ENCODE peak calls at places on chromosomes 1 and 21, in four cellular contexts. V, C, D and H are unnamed samples.

GRCh38 chr1:230047114-230047865 is 19.7 kb upstream of the GALNT2 start:
- DNase-seq in V (no peak), C (no peak), D (no peak), H (peak)

GRCh38 chr1:107871687-107872086 is 93.3 kb downstream of the VAV3 start:
- DNase-seq in V (no peak), C (no peak), D (no peak), H (no peak)

GRCh38 chr1:12434174-12434573 is 183.8 kb downstream of the DHRS3 start:
- DNase-seq in V (peak), C (no peak), D (no peak), H (no peak)

GRCh38 chr1:240965581-240966091 is 353.7 kb upstream of the GREM2 start:
- DNase-seq in V (no peak), C (no peak), D (no peak), H (no peak)

GRCh38 chr1:42930178-42931107 is 28.2 kb downstream of the SLC2A1 start:
- DNase-seq in V (no peak), C (no peak), D (no peak), H (no peak)

GRCh38 chr1:63004868-63005267 is 220.9 kb downstream of the ATG4C start:
- DNase-seq in V (no peak), C (peak), D (peak), H (peak)

GRCh38 chr1:234649432-234650081 is 39.6 kb upstream of the IRF2BP2 start:
- DNase-seq in V (no peak), C (no peak), D (no peak), H (no peak)

GRCh38 chr1:156493154-156493631 is 7.4 kb downstream of the MEF2D start:
- DNase-seq in V (no peak), C (no peak), D (no peak), H (no peak)

GRCh38 chr1:205976036-205976435 is 27.2 kb downstream of the RAB7B start:
- DNase-seq in V (no peak), C (no peak), D (no peak), H (no peak)

GRCh38 chr1:40708750-40709099 is 17.2 kb downstream of the NFYC start:
- DNase-seq in V (peak), C (peak), D (peak), H (no peak)

GRCh38 chr21:21631961-21632360 is 633.8 kb downstream of the NCAM2 start:
- DNase-seq in V (no peak), C (no peak), D (no peak), H (no peak)

GRCh38 chr1:203768158-203768725 is 3.3 kb downstream of the LAX1 start:
- DNase-seq in V (no peak), C (no peak), D (no peak), H (no peak)

GRCh38 chr1:18414872-18415447 is 65.8 kb upstream of the KLHDC7A start:
- DNase-seq in V (peak), C (no peak), D (no peak), H (no peak)

GRCh38 chr21:33058468-33059318 is 11.2 kb upstream of the OLIG1 start:
- DNase-seq in V (no peak), C (no peak), D (no peak), H (no peak)

GRCh38 chr1:15028117-15028516 is 125.4 kb upstream of the TMEM51 start:
- DNase-seq in V (no peak), C (no peak), D (no peak), H (no peak)

GRCh38 chr1:30693820-30694219 is 29.6 kb downstream of the MATN1 start:
- DNase-seq in V (no peak), C (no peak), D (no peak), H (no peak)

GRCh38 chr21:21612446-21612845 is 614.2 kb downstream of the NCAM2 start:
- DNase-seq in V (no peak), C (no peak), D (no peak), H (no peak)

GRCh38 chr1:12618661-12619395 is 818 bp upstream of the DHRS3 start:
- DNase-seq in V (peak), C (peak), D (peak), H (peak)

GRCh38 chr1:162982364-162982763 is 86.8 kb upstream of the RGS4 start:
- DNase-seq in V (no peak), C (no peak), D (no peak), H (no peak)

GRCh38 chr1:58852731-58853485 is 69.1 kb upstream of the JUN start:
- DNase-seq in V (no peak), C (no peak), D (no peak), H (peak)

GRCh38 chr1:185912504-185912903 is 178.3 kb downstream of the HMCN1 start:
- DNase-seq in V (no peak), C (no peak), D (no peak), H (peak)

GRCh38 chr1:156090822-156091188 is 8.5 kb upstream of the MEX3A start:
- DNase-seq in V (peak), C (peak), D (peak), H (peak)

GRCh38 chr21:34626131-34626530 is 11.2 kb upstream of the RCAN1 start:
- DNase-seq in V (no peak), C (no peak), D (no peak), H (no peak)

GRCh38 chr1:2627746-2628145 is 5.1 kb downstream of the MMEL1 start:
- DNase-seq in V (no peak), C (no peak), D (no peak), H (no peak)

DNA sequence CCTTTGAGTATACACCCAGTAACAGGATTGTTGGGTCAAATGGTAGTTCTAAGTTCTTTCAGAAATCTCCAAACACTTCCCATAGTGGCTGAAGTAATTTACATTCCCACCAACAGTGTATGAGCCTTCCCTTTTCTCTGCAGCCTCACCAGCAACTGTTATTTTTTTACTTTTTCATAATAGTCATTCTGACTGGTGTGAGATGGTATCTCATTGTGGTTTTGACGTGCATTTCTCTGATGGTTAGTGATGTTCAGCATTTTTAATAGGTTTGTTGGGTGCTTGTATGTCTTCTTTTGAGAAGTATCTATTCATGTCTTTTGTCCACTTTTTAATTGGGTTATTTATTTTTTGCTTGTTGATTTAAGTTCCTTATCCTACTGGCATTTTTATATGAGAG is 26.4 kb upstream of the LAMC1 start:
- DNase-seq in V (no peak), C (no peak), D (no peak), H (no peak)
- TF ChIP-seq FOXJ3 in V (no peak), C (no peak), D (no peak), H (no peak)

DNA sequence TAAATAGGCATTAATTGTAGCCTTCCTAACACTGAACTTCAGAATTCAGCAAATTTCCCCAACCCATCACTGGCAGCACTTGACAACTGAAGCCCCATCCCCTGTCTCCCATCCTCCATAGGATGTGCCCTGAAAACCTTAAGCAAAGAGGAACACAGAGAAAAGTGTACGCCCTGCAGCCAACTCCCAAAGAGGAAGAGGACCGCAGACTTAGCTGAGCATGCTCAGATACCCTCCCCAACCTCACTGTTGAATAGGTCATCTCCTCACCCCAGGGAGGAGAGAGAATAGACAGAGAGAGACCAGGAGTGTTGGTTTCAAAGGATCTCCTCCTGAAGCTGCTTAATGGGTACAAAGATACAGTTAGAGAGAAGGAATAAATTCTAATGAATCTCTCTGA is 50.5 kb downstream of the CD2 start:
- DNase-seq in V (no peak), C (no peak), D (no peak), H (no peak)
- TF ChIP-seq MAX in V (no peak), C (no peak), D (no peak), H (no peak)

GRCh38 chr1:27343639-27344025 is 1.8 kb downstream of the SYTL1 start:
- DNase-seq in V (no peak), C (no peak), D (no peak), H (no peak)

GRCh38 chr1:27342391-27342777 is 562 bp downstream of the SYTL1 start:
- DNase-seq in V (no peak), C (no peak), D (no peak), H (no peak)

GRCh38 chr1:27342778-27343638 is 1.2 kb downstream of the SYTL1 start:
- DNase-seq in V (peak), C (peak), D (no peak), H (peak)

GRCh38 chr1:27339213-27339612 is 2.6 kb upstream of the SYTL1 start:
- DNase-seq in V (no peak), C (no peak), D (no peak), H (no peak)

GRCh38 chr1:27341525-27342252 is at the start of gene SYTL1:
- DNase-seq in V (peak), C (peak), D (peak), H (peak)
- TF ChIP-seq FOXJ3 in V (no peak), C (peak), D (no peak), H (no peak)

GRCh38 chr1:88655685-88656299 is 28.3 kb upstream of the PKN2 start:
- DNase-seq in V (peak), C (peak), D (peak), H (no peak)
- TF ChIP-seq MAX in V (no peak), C (no peak), D (no peak), H (no peak)

GRCh38 chr1:1348420-1349255 is 580 bp downstream of the DVL1 start:
- DNase-seq in V (peak), C (no peak), D (peak), H (no peak)

GRCh38 chr1:1347026-1347595 is 2.1 kb downstream of the DVL1 start:
- DNase-seq in V (no peak), C (no peak), D (no peak), H (no peak)

GRCh38 chr1:1346501-1346890 is 2.7 kb downstream of the DVL1 start:
- DNase-seq in V (no peak), C (no peak), D (no peak), H (no peak)

GRCh38 chr1:1349256-1350012 is at the start of gene DVL1:
- DNase-seq in V (peak), C (no peak), D (peak), H (peak)

DNA sequence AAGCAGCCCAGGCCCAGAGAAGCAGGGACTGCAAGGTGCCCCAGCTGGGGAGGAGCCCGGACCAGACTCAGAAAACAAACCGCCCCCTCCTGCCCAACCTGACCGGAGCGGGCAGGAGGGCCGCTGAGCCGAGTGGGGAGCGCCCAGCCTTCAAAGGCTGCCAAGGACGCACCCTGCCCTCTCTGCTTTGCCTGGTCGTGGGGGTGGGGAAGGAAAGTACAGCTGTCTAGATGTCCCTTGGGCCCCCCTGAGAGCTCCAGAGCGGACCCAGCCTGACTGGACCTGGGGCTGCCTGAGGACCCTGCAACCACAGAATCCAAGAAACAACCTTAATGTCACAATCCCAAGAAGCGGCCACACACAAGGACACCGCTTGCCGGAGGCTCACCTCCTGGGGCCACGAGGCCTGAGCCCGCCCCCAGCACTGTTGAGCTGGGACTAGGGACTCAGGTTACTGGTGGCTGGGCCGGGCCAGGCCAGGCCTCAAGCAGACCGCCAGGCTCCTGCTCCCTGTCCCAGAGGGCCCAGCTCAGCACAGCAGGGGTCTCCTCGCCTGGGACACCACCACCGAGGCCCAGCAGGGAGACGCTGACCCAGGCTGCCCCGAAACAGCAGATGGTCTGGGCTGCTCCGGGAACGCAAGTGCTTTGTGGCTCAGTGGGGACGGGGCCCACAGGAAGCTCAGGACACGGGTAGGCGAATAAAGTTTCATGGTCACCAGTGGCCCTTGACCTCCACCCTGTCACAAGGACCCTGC is 1.4 kb downstream of the DVL1 start:
- DNase-seq in V (peak), C (peak), D (no peak), H (peak)
- TF ChIP-seq FOXJ3 in V (no peak), C (no peak), D (no peak), H (no peak)

GRCh38 chr1:158179301-158180041 is 1.2 kb upstream of the CD1D start:
- DNase-seq in V (no peak), C (no peak), D (no peak), H (no peak)
- TF ChIP-seq MAX in V (no peak), C (no peak), D (no peak), H (no peak)

GRCh38 chr1:33986389-33987095 is 122.7 kb downstream of the HMGB4 start:
- DNase-seq in V (no peak), C (no peak), D (no peak), H (no peak)

GRCh38 chr1:33988161-33988560 is 124.3 kb downstream of the HMGB4 start:
- DNase-seq in V (no peak), C (no peak), D (no peak), H (no peak)

GRCh38 chr1:33985656-33986055 is 121.8 kb downstream of the HMGB4 start:
- DNase-seq in V (no peak), C (peak), D (no peak), H (no peak)

GRCh38 chr1:33982419-33982818 is 118.5 kb downstream of the HMGB4 start:
- DNase-seq in V (no peak), C (no peak), D (no peak), H (no peak)

DNA sequence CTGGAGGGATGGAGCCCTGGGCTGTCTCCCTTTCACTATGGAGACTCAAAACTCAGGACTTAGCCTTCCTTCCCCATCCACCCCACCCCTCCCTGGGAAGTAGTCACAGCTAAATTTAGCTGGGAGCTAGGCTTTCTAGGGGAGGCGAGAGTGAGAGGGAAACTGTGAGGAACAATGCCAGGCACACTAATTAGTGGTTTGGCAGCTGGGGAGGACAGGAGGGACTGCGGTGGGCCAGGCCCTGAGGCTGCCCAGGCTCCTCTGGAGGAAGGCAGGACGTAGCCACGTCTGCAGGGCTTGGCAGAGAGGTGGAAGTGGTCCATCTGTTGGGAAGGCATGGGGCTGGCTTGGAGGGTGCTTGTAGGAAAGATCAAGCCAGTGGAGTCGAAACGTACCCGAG is 121.3 kb downstream of the HMGB4 start:
- DNase-seq in V (no peak), C (no peak), D (peak), H (no peak)
- TF ChIP-seq FOXJ3 in V (no peak), C (no peak), D (no peak), H (no peak)

DNA sequence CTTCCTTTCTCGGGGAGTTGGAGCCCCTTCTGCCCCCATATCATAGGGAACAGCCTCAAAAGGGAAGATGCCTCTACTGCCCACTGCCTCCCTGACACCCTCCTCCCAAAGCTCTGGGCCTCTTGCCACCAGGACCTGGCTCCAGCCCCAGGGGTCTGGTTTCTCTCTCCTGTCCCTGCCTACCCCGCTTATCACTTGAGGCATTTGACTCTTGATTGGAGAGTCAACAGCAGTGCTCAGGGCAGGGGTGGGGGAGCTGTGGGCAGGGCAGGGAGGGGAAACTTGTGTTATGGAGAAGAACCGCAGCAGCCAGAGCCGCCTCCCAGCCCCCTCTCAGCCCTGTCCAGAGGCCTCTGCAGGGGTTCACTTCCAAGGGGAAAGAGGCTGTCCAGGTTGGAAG is 573 bp downstream of the TRIM63 start:
- DNase-seq in V (peak), C (no peak), D (peak), H (no peak)
- TF ChIP-seq MAX in V (no peak), C (no peak), D (no peak), H (no peak)

GRCh38 chr1:69743146-69743545 is 175.4 kb downstream of the LRRC7 start:
- DNase-seq in V (no peak), C (no peak), D (no peak), H (no peak)
- TF ChIP-seq FOXJ3 in V (no peak), C (no peak), D (no peak), H (no peak)

DNA sequence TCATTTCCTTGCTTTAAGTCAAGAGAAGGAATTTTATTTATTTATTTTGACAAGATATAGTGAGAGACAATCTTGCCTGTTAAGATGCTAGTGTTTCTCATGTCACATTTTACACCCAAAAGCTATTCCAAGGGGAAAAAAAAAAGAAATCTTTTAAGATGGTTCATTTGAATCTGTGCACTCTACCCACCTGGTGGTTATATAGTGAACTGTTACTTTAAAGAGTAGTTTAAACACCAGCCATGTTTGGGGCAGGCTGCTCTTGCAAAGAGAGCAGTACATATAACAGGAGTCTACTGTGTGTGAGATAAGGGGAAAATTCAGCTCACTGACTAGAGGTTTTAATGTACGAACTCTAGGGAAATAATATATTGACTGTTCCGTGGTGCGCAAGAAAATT is 3.3 kb upstream of the ELAVL4 start:
- DNase-seq in V (no peak), C (no peak), D (no peak), H (no peak)
- TF ChIP-seq MAX in V (no peak), C (no peak), D (no peak), H (no peak)